ENCODE peak calls at places on chromosomes 7 and 10, in seven cellular contexts. One of them, this sample, is unnamed. For H3K9me3, the result is how much of the 10 kb centered on the place peaks cover.

GRCh38 chr10:93947055-93947454 is 46.7 kb upstream of the PLCE1 start:
- DNase-seq in aorta: no peak
- DNase-seq in Panc1: no peak
- DNase-seq in OCI-LY7: no peak
- DNase-seq in colonic mucosa: no peak
- DNase-seq in ascending aorta: no peak
- DNase-seq in cardiac muscle cell: peak
- DNase-seq in this sample: no peak

GRCh38 chr7:122092964-122093797 is 50.9 kb downstream of the AASS start:
- DNase-seq in OCI-LY7: peak
- DNase-seq in ascending aorta: peak
- DNase-seq in cardiac muscle cell: peak
- DNase-seq in colonic mucosa: peak
- DNase-seq in Panc1: peak
- DNase-seq in aorta: no peak
- DNase-seq in this sample: peak

GRCh38 chr10:122421054-122421625 is 33.3 kb upstream of the ARMS2 start:
- DNase-seq in ascending aorta: no peak
- DNase-seq in aorta: no peak
- DNase-seq in Panc1: no peak
- DNase-seq in colonic mucosa: no peak
- DNase-seq in OCI-LY7: no peak
- DNase-seq in cardiac muscle cell: no peak
- DNase-seq in this sample: no peak

GRCh38 chr10:79298403-79299244 is 48.6 kb upstream of the PPIF start:
- DNase-seq in Panc1: no peak
- DNase-seq in OCI-LY7: no peak
- DNase-seq in colonic mucosa: peak
- DNase-seq in ascending aorta: peak
- DNase-seq in aorta: peak
- DNase-seq in cardiac muscle cell: no peak
- DNase-seq in this sample: no peak

GRCh38 chr7:91083855-91084644 is 180.2 kb upstream of the FZD1 start:
- DNase-seq in ascending aorta: peak
- DNase-seq in cardiac muscle cell: no peak
- DNase-seq in aorta: peak
- DNase-seq in colonic mucosa: no peak
- DNase-seq in OCI-LY7: no peak
- DNase-seq in Panc1: no peak
- DNase-seq in this sample: no peak

GRCh38 chr10:114867365-114867764 is 45.8 kb downstream of the FHIP2A start:
- DNase-seq in OCI-LY7: no peak
- DNase-seq in cardiac muscle cell: no peak
- DNase-seq in aorta: no peak
- DNase-seq in Panc1: no peak
- DNase-seq in ascending aorta: no peak
- DNase-seq in colonic mucosa: no peak
- DNase-seq in this sample: no peak

GRCh38 chr7:8303904-8304528 is 42.0 kb upstream of the ICA1 start:
- DNase-seq in Panc1: peak
- DNase-seq in colonic mucosa: no peak
- DNase-seq in ascending aorta: no peak
- DNase-seq in OCI-LY7: no peak
- DNase-seq in cardiac muscle cell: no peak
- DNase-seq in aorta: no peak
- DNase-seq in this sample: no peak

GRCh38 chr10:5890519-5890878 is 456 bp downstream of the FBH1 start:
- DNase-seq in ascending aorta: peak
- DNase-seq in colonic mucosa: peak
- DNase-seq in aorta: no peak
- DNase-seq in OCI-LY7: peak
- DNase-seq in Panc1: no peak
- DNase-seq in cardiac muscle cell: peak
- DNase-seq in this sample: no peak

GRCh38 chr7:30563326-30563942 is 31.2 kb upstream of the GARS1 start:
- DNase-seq in OCI-LY7: no peak
- DNase-seq in colonic mucosa: no peak
- DNase-seq in ascending aorta: no peak
- DNase-seq in Panc1: no peak
- DNase-seq in aorta: no peak
- DNase-seq in cardiac muscle cell: no peak
- DNase-seq in this sample: no peak

GRCh38 chr10:72935358-72935757 is 19.2 kb downstream of the PLA2G12B start:
- DNase-seq in aorta: no peak
- DNase-seq in OCI-LY7: no peak
- DNase-seq in ascending aorta: no peak
- DNase-seq in colonic mucosa: no peak
- DNase-seq in Panc1: no peak
- DNase-seq in cardiac muscle cell: no peak
- DNase-seq in this sample: no peak

GRCh38 chr7:128887169-128888038 is 23.1 kb downstream of the KCP start:
- DNase-seq in colonic mucosa: no peak
- DNase-seq in aorta: peak
- DNase-seq in cardiac muscle cell: no peak
- DNase-seq in ascending aorta: no peak
- DNase-seq in OCI-LY7: no peak
- DNase-seq in Panc1: no peak
- DNase-seq in this sample: no peak

GRCh38 chr10:18312385-18313145 is 172.3 kb downstream of the CACNB2 start:
- DNase-seq in OCI-LY7: peak
- DNase-seq in ascending aorta: no peak
- DNase-seq in aorta: no peak
- DNase-seq in Panc1: no peak
- DNase-seq in colonic mucosa: no peak
- DNase-seq in cardiac muscle cell: peak
- DNase-seq in this sample: peak

GRCh38 chr7:63105978-63106377 is 892.7 kb upstream of the ZNF722 start:
- DNase-seq in ascending aorta: no peak
- DNase-seq in aorta: no peak
- DNase-seq in Panc1: no peak
- DNase-seq in colonic mucosa: no peak
- DNase-seq in OCI-LY7: no peak
- DNase-seq in cardiac muscle cell: no peak
- DNase-seq in this sample: no peak
- H3K9me3 ChIP-seq in ascending aorta: under half
- H3K9me3 ChIP-seq in aorta: under half
- H3K9me3 ChIP-seq in Panc1: under half
- H3K9me3 ChIP-seq in colonic mucosa: under half
- H3K9me3 ChIP-seq in OCI-LY7: under half
- H3K9me3 ChIP-seq in cardiac muscle cell: under half
- H3K9me3 ChIP-seq in this sample: under half

DNA sequence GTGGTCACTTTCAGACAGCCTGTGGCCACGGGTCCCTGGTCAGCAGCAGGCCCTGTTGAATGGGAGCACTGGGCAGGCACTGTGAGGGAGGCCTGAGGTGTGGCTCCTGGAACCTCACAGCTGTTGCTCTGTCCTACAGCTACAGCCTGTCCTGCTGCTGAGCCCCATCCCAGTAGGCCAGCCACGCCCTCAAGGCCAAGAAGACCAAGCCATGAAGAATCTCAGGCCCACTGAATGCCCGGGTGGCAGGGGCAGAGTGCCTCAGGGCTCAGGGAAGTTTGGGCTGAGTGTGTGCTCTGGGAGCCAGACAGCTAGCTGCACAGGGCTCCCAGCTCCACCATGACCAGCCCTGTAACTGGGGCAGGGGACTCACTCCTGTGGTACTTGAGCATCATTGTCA is 363.5 kb upstream of the NUPR2 start:
- DNase-seq in Panc1: no peak
- DNase-seq in aorta: no peak
- DNase-seq in cardiac muscle cell: no peak
- DNase-seq in colonic mucosa: no peak
- DNase-seq in ascending aorta: no peak
- DNase-seq in OCI-LY7: no peak
- DNase-seq in this sample: no peak
- H3K9me3 ChIP-seq in Panc1: under half
- H3K9me3 ChIP-seq in aorta: under half
- H3K9me3 ChIP-seq in cardiac muscle cell: under half
- H3K9me3 ChIP-seq in colonic mucosa: under half
- H3K9me3 ChIP-seq in ascending aorta: under half
- H3K9me3 ChIP-seq in OCI-LY7: under half
- H3K9me3 ChIP-seq in this sample: under half

GRCh38 chr7:65404020-65404419 is 30.4 kb downstream of the ZNF92 start:
- DNase-seq in colonic mucosa: no peak
- DNase-seq in ascending aorta: no peak
- DNase-seq in aorta: no peak
- DNase-seq in Panc1: no peak
- DNase-seq in cardiac muscle cell: no peak
- DNase-seq in OCI-LY7: no peak
- DNase-seq in this sample: no peak
- H3K9me3 ChIP-seq in colonic mucosa: under half
- H3K9me3 ChIP-seq in ascending aorta: half or more
- H3K9me3 ChIP-seq in aorta: under half
- H3K9me3 ChIP-seq in Panc1: under half
- H3K9me3 ChIP-seq in cardiac muscle cell: under half
- H3K9me3 ChIP-seq in OCI-LY7: under half
- H3K9me3 ChIP-seq in this sample: under half

DNA sequence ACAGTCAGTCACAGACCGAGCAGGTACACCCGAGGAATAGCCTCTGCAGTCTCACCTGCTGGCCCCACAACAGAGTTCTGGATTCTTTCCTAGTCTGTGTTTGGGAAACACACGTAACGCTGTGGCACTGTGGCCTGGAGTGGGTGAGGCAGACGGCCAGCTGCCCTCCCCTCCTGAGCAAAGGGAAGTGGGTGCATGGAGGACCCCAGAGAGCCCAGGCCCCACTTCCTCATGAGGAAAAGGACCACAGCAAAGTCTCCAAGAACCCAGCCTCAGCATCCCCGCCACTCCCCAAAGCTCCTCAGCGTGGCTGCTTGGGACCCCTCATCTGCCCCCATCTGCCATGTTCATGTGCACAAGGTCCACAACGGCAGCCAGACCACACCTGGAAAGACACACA is 530.2 kb downstream of the PTPRN2 start:
- DNase-seq in cardiac muscle cell: no peak
- DNase-seq in colonic mucosa: no peak
- DNase-seq in ascending aorta: no peak
- DNase-seq in OCI-LY7: no peak
- DNase-seq in Panc1: no peak
- DNase-seq in aorta: peak
- DNase-seq in this sample: no peak
- H3K9me3 ChIP-seq in cardiac muscle cell: under half
- H3K9me3 ChIP-seq in colonic mucosa: under half
- H3K9me3 ChIP-seq in ascending aorta: under half
- H3K9me3 ChIP-seq in OCI-LY7: under half
- H3K9me3 ChIP-seq in Panc1: under half
- H3K9me3 ChIP-seq in aorta: under half
- H3K9me3 ChIP-seq in this sample: under half

GRCh38 chr7:157789094-157789493 is 452.3 kb downstream of the DNAJB6 start:
- DNase-seq in OCI-LY7: no peak
- DNase-seq in ascending aorta: no peak
- DNase-seq in cardiac muscle cell: no peak
- DNase-seq in colonic mucosa: no peak
- DNase-seq in aorta: peak
- DNase-seq in Panc1: no peak
- DNase-seq in this sample: no peak

GRCh38 chr7:157788573-157788972 is 451.8 kb downstream of the DNAJB6 start:
- DNase-seq in cardiac muscle cell: no peak
- DNase-seq in colonic mucosa: no peak
- DNase-seq in OCI-LY7: no peak
- DNase-seq in aorta: peak
- DNase-seq in Panc1: no peak
- DNase-seq in ascending aorta: no peak
- DNase-seq in this sample: no peak

GRCh38 chr7:157791261-157791660 is 454.5 kb downstream of the DNAJB6 start:
- DNase-seq in OCI-LY7: no peak
- DNase-seq in colonic mucosa: no peak
- DNase-seq in ascending aorta: no peak
- DNase-seq in Panc1: no peak
- DNase-seq in cardiac muscle cell: no peak
- DNase-seq in aorta: no peak
- DNase-seq in this sample: no peak

GRCh38 chr7:157791666-157792065 is 454.9 kb downstream of the DNAJB6 start:
- DNase-seq in colonic mucosa: no peak
- DNase-seq in aorta: no peak
- DNase-seq in ascending aorta: no peak
- DNase-seq in OCI-LY7: no peak
- DNase-seq in cardiac muscle cell: no peak
- DNase-seq in Panc1: no peak
- DNase-seq in this sample: no peak

GRCh38 chr7:157789942-157790341 is 453.1 kb downstream of the DNAJB6 start:
- DNase-seq in colonic mucosa: no peak
- DNase-seq in aorta: no peak
- DNase-seq in Panc1: no peak
- DNase-seq in cardiac muscle cell: no peak
- DNase-seq in OCI-LY7: no peak
- DNase-seq in ascending aorta: no peak
- DNase-seq in this sample: no peak
- H3K9me3 ChIP-seq in colonic mucosa: under half
- H3K9me3 ChIP-seq in aorta: under half
- H3K9me3 ChIP-seq in Panc1: under half
- H3K9me3 ChIP-seq in cardiac muscle cell: under half
- H3K9me3 ChIP-seq in OCI-LY7: under half
- H3K9me3 ChIP-seq in ascending aorta: under half
- H3K9me3 ChIP-seq in this sample: under half

GRCh38 chr7:63071396-63071795 is 927.3 kb upstream of the ZNF722 start:
- DNase-seq in cardiac muscle cell: no peak
- DNase-seq in ascending aorta: no peak
- DNase-seq in aorta: no peak
- DNase-seq in OCI-LY7: no peak
- DNase-seq in colonic mucosa: no peak
- DNase-seq in Panc1: no peak
- DNase-seq in this sample: no peak

GRCh38 chr7:63071920-63072319 is 926.7 kb upstream of the ZNF722 start:
- DNase-seq in colonic mucosa: no peak
- DNase-seq in aorta: no peak
- DNase-seq in cardiac muscle cell: no peak
- DNase-seq in ascending aorta: no peak
- DNase-seq in OCI-LY7: no peak
- DNase-seq in Panc1: no peak
- DNase-seq in this sample: no peak

GRCh38 chr7:63072806-63073205 is 925.8 kb upstream of the ZNF722 start:
- DNase-seq in colonic mucosa: no peak
- DNase-seq in Panc1: no peak
- DNase-seq in cardiac muscle cell: no peak
- DNase-seq in OCI-LY7: no peak
- DNase-seq in aorta: no peak
- DNase-seq in ascending aorta: no peak
- DNase-seq in this sample: no peak

GRCh38 chr7:63073286-63073685 is 925.4 kb upstream of the ZNF722 start:
- DNase-seq in OCI-LY7: no peak
- DNase-seq in ascending aorta: no peak
- DNase-seq in Panc1: no peak
- DNase-seq in aorta: no peak
- DNase-seq in colonic mucosa: no peak
- DNase-seq in cardiac muscle cell: no peak
- DNase-seq in this sample: no peak

DNA sequence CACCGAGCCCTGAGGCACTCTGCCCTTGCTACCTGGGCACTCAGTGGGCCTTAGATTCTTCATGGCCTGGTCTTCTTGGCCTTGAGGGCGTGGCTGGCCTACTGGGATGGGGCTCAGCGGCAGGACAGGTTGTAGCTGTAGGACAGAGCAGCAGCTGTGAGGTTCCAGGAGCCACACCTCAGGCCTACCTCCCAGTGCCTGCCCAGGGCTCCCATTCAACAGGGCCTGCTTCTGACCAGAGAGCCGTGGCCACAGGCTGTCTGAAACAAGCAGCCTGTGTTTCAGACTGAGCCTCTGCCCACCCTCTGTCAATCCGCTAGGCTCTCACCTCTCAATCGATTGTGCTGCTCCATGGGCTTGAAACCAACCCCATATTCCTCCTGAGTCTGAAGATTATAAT is 928.0 kb upstream of the ZNF722 start:
- DNase-seq in colonic mucosa: no peak
- DNase-seq in Panc1: no peak
- DNase-seq in ascending aorta: no peak
- DNase-seq in aorta: no peak
- DNase-seq in cardiac muscle cell: no peak
- DNase-seq in OCI-LY7: no peak
- DNase-seq in this sample: no peak
- H3K9me3 ChIP-seq in colonic mucosa: under half
- H3K9me3 ChIP-seq in Panc1: under half
- H3K9me3 ChIP-seq in ascending aorta: under half
- H3K9me3 ChIP-seq in aorta: under half
- H3K9me3 ChIP-seq in cardiac muscle cell: under half
- H3K9me3 ChIP-seq in OCI-LY7: under half
- H3K9me3 ChIP-seq in this sample: under half